ENCODE peak calls at places on chromosomes 6 and 20, in nine cellular contexts. One of them, this sample, is unnamed.

GRCh38 chr6:42979523-42980177 is 669 bp upstream of the PEX6 start:
- DNase-seq in activated naive CD4-positive, alpha-beta T cell: no peak
- DNase-seq in mesenchymal stem cell: peak
- DNase-seq in EL: peak
- DNase-seq in stimulated activated naive B cell treated with anti-CD40 and anti-IgM and Interleukin-4, amounts not matched to agents 10 μg/mL and 1 μg/mL and 100 μg/mL, for 72 hours: no peak
- DNase-seq in activated T-helper 1 cell treated with anti-CD3 and anti-CD28 coated beads, Interleukin-12 subunit alpha, Interleukin-12 subunit beta, Interleukin-2, Interleukin-4 antibody, amounts not matched to agents 30 ng/mL and 10 ng/mL and 1 ng/mL, durations not matched to agents 14 hours and 24 hours and 36 hours: no peak
- DNase-seq in NCI-H2171 treated with DMSO at 0.1 percent for 48 hours: peak
- DNase-seq in RCC 7860: peak
- DNase-seq in adrenal gland: no peak
- DNase-seq in this sample: no peak

GRCh38 chr20:11376998-11377397 is 540.7 kb upstream of the BTBD3 start:
- DNase-seq in activated naive CD4-positive, alpha-beta T cell: no peak
- DNase-seq in mesenchymal stem cell: no peak
- DNase-seq in EL: peak
- DNase-seq in stimulated activated naive B cell treated with anti-CD40 and anti-IgM and Interleukin-4, amounts not matched to agents 10 μg/mL and 1 μg/mL and 100 μg/mL, for 72 hours: no peak
- DNase-seq in activated T-helper 1 cell treated with anti-CD3 and anti-CD28 coated beads, Interleukin-12 subunit alpha, Interleukin-12 subunit beta, Interleukin-2, Interleukin-4 antibody, amounts not matched to agents 30 ng/mL and 10 ng/mL and 1 ng/mL, durations not matched to agents 14 hours and 24 hours and 36 hours: no peak
- DNase-seq in NCI-H2171 treated with DMSO at 0.1 percent for 48 hours: no peak
- DNase-seq in RCC 7860: peak
- DNase-seq in adrenal gland: no peak
- DNase-seq in this sample: no peak

GRCh38 chr6:82040405-82041221 is 206.9 kb downstream of the IBTK start:
- DNase-seq in activated naive CD4-positive, alpha-beta T cell: no peak
- DNase-seq in mesenchymal stem cell: peak
- DNase-seq in EL: peak
- DNase-seq in stimulated activated naive B cell treated with anti-CD40 and anti-IgM and Interleukin-4, amounts not matched to agents 10 μg/mL and 1 μg/mL and 100 μg/mL, for 72 hours: no peak
- DNase-seq in activated T-helper 1 cell treated with anti-CD3 and anti-CD28 coated beads, Interleukin-12 subunit alpha, Interleukin-12 subunit beta, Interleukin-2, Interleukin-4 antibody, amounts not matched to agents 30 ng/mL and 10 ng/mL and 1 ng/mL, durations not matched to agents 14 hours and 24 hours and 36 hours: no peak
- DNase-seq in NCI-H2171 treated with DMSO at 0.1 percent for 48 hours: peak
- DNase-seq in RCC 7860: peak
- DNase-seq in adrenal gland: peak
- DNase-seq in this sample: no peak

GRCh38 chr20:63230800-63231268 is 4.9 kb upstream of the BIRC7 start:
- DNase-seq in activated naive CD4-positive, alpha-beta T cell: no peak
- DNase-seq in mesenchymal stem cell: peak
- DNase-seq in EL: peak
- DNase-seq in stimulated activated naive B cell treated with anti-CD40 and anti-IgM and Interleukin-4, amounts not matched to agents 10 μg/mL and 1 μg/mL and 100 μg/mL, for 72 hours: no peak
- DNase-seq in activated T-helper 1 cell treated with anti-CD3 and anti-CD28 coated beads, Interleukin-12 subunit alpha, Interleukin-12 subunit beta, Interleukin-2, Interleukin-4 antibody, amounts not matched to agents 30 ng/mL and 10 ng/mL and 1 ng/mL, durations not matched to agents 14 hours and 24 hours and 36 hours: no peak
- DNase-seq in NCI-H2171 treated with DMSO at 0.1 percent for 48 hours: no peak
- DNase-seq in RCC 7860: no peak
- DNase-seq in adrenal gland: peak
- DNase-seq in this sample: no peak

GRCh38 chr20:24063100-24063499 is 74.5 kb upstream of the GGTLC1 start:
- DNase-seq in activated naive CD4-positive, alpha-beta T cell: no peak
- DNase-seq in mesenchymal stem cell: no peak
- DNase-seq in EL: no peak
- DNase-seq in stimulated activated naive B cell treated with anti-CD40 and anti-IgM and Interleukin-4, amounts not matched to agents 10 μg/mL and 1 μg/mL and 100 μg/mL, for 72 hours: no peak
- DNase-seq in activated T-helper 1 cell treated with anti-CD3 and anti-CD28 coated beads, Interleukin-12 subunit alpha, Interleukin-12 subunit beta, Interleukin-2, Interleukin-4 antibody, amounts not matched to agents 30 ng/mL and 10 ng/mL and 1 ng/mL, durations not matched to agents 14 hours and 24 hours and 36 hours: no peak
- DNase-seq in NCI-H2171 treated with DMSO at 0.1 percent for 48 hours: no peak
- DNase-seq in RCC 7860: no peak
- DNase-seq in adrenal gland: no peak
- DNase-seq in this sample: no peak

GRCh38 chr6:79436232-79436631 is 101.0 kb downstream of the LCA5 start:
- DNase-seq in activated naive CD4-positive, alpha-beta T cell: no peak
- DNase-seq in mesenchymal stem cell: no peak
- DNase-seq in EL: no peak
- DNase-seq in stimulated activated naive B cell treated with anti-CD40 and anti-IgM and Interleukin-4, amounts not matched to agents 10 μg/mL and 1 μg/mL and 100 μg/mL, for 72 hours: no peak
- DNase-seq in activated T-helper 1 cell treated with anti-CD3 and anti-CD28 coated beads, Interleukin-12 subunit alpha, Interleukin-12 subunit beta, Interleukin-2, Interleukin-4 antibody, amounts not matched to agents 30 ng/mL and 10 ng/mL and 1 ng/mL, durations not matched to agents 14 hours and 24 hours and 36 hours: no peak
- DNase-seq in NCI-H2171 treated with DMSO at 0.1 percent for 48 hours: no peak
- DNase-seq in RCC 7860: no peak
- DNase-seq in adrenal gland: no peak
- DNase-seq in this sample: no peak

GRCh38 chr6:95959291-95959690 is 56.5 kb upstream of the FUT9 start:
- DNase-seq in activated naive CD4-positive, alpha-beta T cell: no peak
- DNase-seq in mesenchymal stem cell: no peak
- DNase-seq in EL: no peak
- DNase-seq in stimulated activated naive B cell treated with anti-CD40 and anti-IgM and Interleukin-4, amounts not matched to agents 10 μg/mL and 1 μg/mL and 100 μg/mL, for 72 hours: no peak
- DNase-seq in activated T-helper 1 cell treated with anti-CD3 and anti-CD28 coated beads, Interleukin-12 subunit alpha, Interleukin-12 subunit beta, Interleukin-2, Interleukin-4 antibody, amounts not matched to agents 30 ng/mL and 10 ng/mL and 1 ng/mL, durations not matched to agents 14 hours and 24 hours and 36 hours: no peak
- DNase-seq in NCI-H2171 treated with DMSO at 0.1 percent for 48 hours: no peak
- DNase-seq in RCC 7860: no peak
- DNase-seq in adrenal gland: no peak
- DNase-seq in this sample: no peak

GRCh38 chr6:64334646-64335045 is 699.0 kb downstream of the PHF3 start:
- DNase-seq in activated naive CD4-positive, alpha-beta T cell: no peak
- DNase-seq in mesenchymal stem cell: no peak
- DNase-seq in EL: no peak
- DNase-seq in stimulated activated naive B cell treated with anti-CD40 and anti-IgM and Interleukin-4, amounts not matched to agents 10 μg/mL and 1 μg/mL and 100 μg/mL, for 72 hours: no peak
- DNase-seq in activated T-helper 1 cell treated with anti-CD3 and anti-CD28 coated beads, Interleukin-12 subunit alpha, Interleukin-12 subunit beta, Interleukin-2, Interleukin-4 antibody, amounts not matched to agents 30 ng/mL and 10 ng/mL and 1 ng/mL, durations not matched to agents 14 hours and 24 hours and 36 hours: no peak
- DNase-seq in NCI-H2171 treated with DMSO at 0.1 percent for 48 hours: no peak
- DNase-seq in RCC 7860: no peak
- DNase-seq in adrenal gland: no peak
- DNase-seq in this sample: no peak

GRCh38 chr6:135145509-135145865 is 35.6 kb upstream of the MYB start:
- DNase-seq in activated naive CD4-positive, alpha-beta T cell: no peak
- DNase-seq in mesenchymal stem cell: peak
- DNase-seq in EL: peak
- DNase-seq in stimulated activated naive B cell treated with anti-CD40 and anti-IgM and Interleukin-4, amounts not matched to agents 10 μg/mL and 1 μg/mL and 100 μg/mL, for 72 hours: no peak
- DNase-seq in activated T-helper 1 cell treated with anti-CD3 and anti-CD28 coated beads, Interleukin-12 subunit alpha, Interleukin-12 subunit beta, Interleukin-2, Interleukin-4 antibody, amounts not matched to agents 30 ng/mL and 10 ng/mL and 1 ng/mL, durations not matched to agents 14 hours and 24 hours and 36 hours: no peak
- DNase-seq in NCI-H2171 treated with DMSO at 0.1 percent for 48 hours: no peak
- DNase-seq in RCC 7860: no peak
- DNase-seq in adrenal gland: no peak
- DNase-seq in this sample: peak

GRCh38 chr20:58309607-58310290 is at the start of gene RAB22A:
- DNase-seq in activated naive CD4-positive, alpha-beta T cell: peak
- DNase-seq in mesenchymal stem cell: peak
- DNase-seq in EL: peak
- DNase-seq in stimulated activated naive B cell treated with anti-CD40 and anti-IgM and Interleukin-4, amounts not matched to agents 10 μg/mL and 1 μg/mL and 100 μg/mL, for 72 hours: peak
- DNase-seq in activated T-helper 1 cell treated with anti-CD3 and anti-CD28 coated beads, Interleukin-12 subunit alpha, Interleukin-12 subunit beta, Interleukin-2, Interleukin-4 antibody, amounts not matched to agents 30 ng/mL and 10 ng/mL and 1 ng/mL, durations not matched to agents 14 hours and 24 hours and 36 hours: peak
- DNase-seq in NCI-H2171 treated with DMSO at 0.1 percent for 48 hours: peak
- DNase-seq in RCC 7860: peak
- DNase-seq in adrenal gland: peak
- DNase-seq in this sample: no peak